ENCODE peak calls at places on chromosome 19, in four cellular contexts. One of them, this sample, is unnamed. For H3K4me1, the result is how much of the 10 kb centered on the place peaks cover.

GRCh38 chr19:8084152-8084551 is 31.6 kb downstream of the CCL25 start:
- DNase-seq in adrenal gland: no peak
- DNase-seq in thyroid gland: no peak
- DNase-seq in gastrocnemius medialis: no peak
- DNase-seq in this sample: no peak

GRCh38 chr19:41957838-41958366 is 1.2 kb downstream of the RABAC1 start:
- DNase-seq in adrenal gland: peak
- DNase-seq in thyroid gland: peak
- DNase-seq in gastrocnemius medialis: peak
- DNase-seq in this sample: peak

GRCh38 chr19:16197188-16197621 is 506 bp upstream of the AP1M1 start:
- DNase-seq in thyroid gland: no peak
- DNase-seq in adrenal gland: peak
- DNase-seq in gastrocnemius medialis: no peak
- DNase-seq in this sample: no peak

GRCh38 chr19:9075064-9075964 is 11.5 kb upstream of the OR1M1 start:
- DNase-seq in adrenal gland: peak
- DNase-seq in thyroid gland: peak
- DNase-seq in gastrocnemius medialis: no peak
- DNase-seq in this sample: peak

GRCh38 chr19:15330801-15331418 is 1.4 kb downstream of the BRD4 start:
- DNase-seq in gastrocnemius medialis: no peak
- DNase-seq in thyroid gland: peak
- DNase-seq in adrenal gland: peak
- DNase-seq in this sample: no peak

GRCh38 chr19:42352216-42352892 is 26.9 kb downstream of the MEGF8 start:
- DNase-seq in gastrocnemius medialis: no peak
- DNase-seq in adrenal gland: no peak
- DNase-seq in thyroid gland: no peak
- DNase-seq in this sample: no peak

GRCh38 chr19:14409157-14410053 is 9.7 kb downstream of the DDX39A start:
- DNase-seq in gastrocnemius medialis: no peak
- DNase-seq in adrenal gland: no peak
- DNase-seq in thyroid gland: no peak
- DNase-seq in this sample: no peak

GRCh38 chr19:33273881-33274662 is 28.3 kb downstream of the CEBPA start:
- DNase-seq in adrenal gland: peak
- DNase-seq in thyroid gland: no peak
- DNase-seq in gastrocnemius medialis: no peak
- DNase-seq in this sample: no peak

GRCh38 chr19:679418-680286 is 3.5 kb downstream of the FSTL3 start:
- DNase-seq in gastrocnemius medialis: no peak
- DNase-seq in thyroid gland: peak
- DNase-seq in adrenal gland: peak
- DNase-seq in this sample: peak

GRCh38 chr19:41696402-41697197 is 8.5 kb upstream of the CEACAM7 start:
- DNase-seq in thyroid gland: no peak
- DNase-seq in adrenal gland: no peak
- DNase-seq in gastrocnemius medialis: no peak
- DNase-seq in this sample: no peak

GRCh38 chr19:50703915-50704548 is 15.6 kb downstream of the SHANK1 start:
- DNase-seq in thyroid gland: no peak
- DNase-seq in gastrocnemius medialis: no peak
- DNase-seq in adrenal gland: no peak
- DNase-seq in this sample: no peak

GRCh38 chr19:8085606-8086464 is 33.3 kb downstream of the CCL25 start:
- DNase-seq in adrenal gland: no peak
- DNase-seq in gastrocnemius medialis: no peak
- DNase-seq in thyroid gland: no peak
- DNase-seq in this sample: no peak

GRCh38 chr19:41373993-41374392 is 2.3 kb upstream of the TMEM91 start:
- DNase-seq in gastrocnemius medialis: no peak
- DNase-seq in adrenal gland: peak
- DNase-seq in thyroid gland: peak
- DNase-seq in this sample: peak

GRCh38 chr19:29851769-29852521 is 40.2 kb downstream of the CCNE1 start:
- DNase-seq in thyroid gland: no peak
- DNase-seq in adrenal gland: no peak
- DNase-seq in gastrocnemius medialis: no peak
- DNase-seq in this sample: no peak

GRCh38 chr19:343941-344624 is 513 bp downstream of the MIER2 start:
- DNase-seq in thyroid gland: no peak
- DNase-seq in gastrocnemius medialis: no peak
- DNase-seq in adrenal gland: no peak
- DNase-seq in this sample: no peak

GRCh38 chr19:46551175-46551574 is 50.0 kb upstream of the CALM3 start:
- DNase-seq in gastrocnemius medialis: no peak
- DNase-seq in adrenal gland: no peak
- DNase-seq in thyroid gland: no peak
- DNase-seq in this sample: no peak

GRCh38 chr19:40754611-40755247 is 3.7 kb downstream of the SNRPA start:
- DNase-seq in gastrocnemius medialis: no peak
- DNase-seq in thyroid gland: no peak
- DNase-seq in adrenal gland: peak
- DNase-seq in this sample: peak

GRCh38 chr19:5038631-5039271 is 69.8 kb downstream of the KDM4B start:
- DNase-seq in thyroid gland: no peak
- DNase-seq in adrenal gland: no peak
- DNase-seq in gastrocnemius medialis: no peak
- DNase-seq in this sample: no peak

GRCh38 chr19:47240996-47241918 is 10.3 kb upstream of the BBC3 start:
- DNase-seq in thyroid gland: peak
- DNase-seq in gastrocnemius medialis: no peak
- DNase-seq in adrenal gland: peak
- DNase-seq in this sample: peak

GRCh38 chr19:46366620-46367277 is 19.9 kb downstream of the PPP5C start:
- DNase-seq in adrenal gland: peak
- DNase-seq in gastrocnemius medialis: no peak
- DNase-seq in thyroid gland: no peak
- DNase-seq in this sample: no peak

GRCh38 chr19:51402117-51402516 is 11.7 kb upstream of the C19orf84 start:
- DNase-seq in thyroid gland: no peak
- DNase-seq in gastrocnemius medialis: no peak
- DNase-seq in adrenal gland: no peak
- DNase-seq in this sample: no peak

GRCh38 chr19:5624154-5624663 is 1.3 kb downstream of the SAFB start:
- DNase-seq in thyroid gland: peak
- DNase-seq in adrenal gland: peak
- DNase-seq in gastrocnemius medialis: no peak
- DNase-seq in this sample: peak

GRCh38 chr19:5303208-5303607 is 37.4 kb downstream of the PTPRS start:
- DNase-seq in thyroid gland: no peak
- DNase-seq in gastrocnemius medialis: no peak
- DNase-seq in adrenal gland: no peak
- DNase-seq in this sample: no peak

GRCh38 chr19:50500060-50500752 is 10.8 kb downstream of the JOSD2 start:
- DNase-seq in gastrocnemius medialis: peak
- DNase-seq in adrenal gland: no peak
- DNase-seq in thyroid gland: no peak
- DNase-seq in this sample: no peak

GRCh38 chr19:41430907-41431306 is 3.7 kb upstream of the B3GNT8 start:
- DNase-seq in thyroid gland: no peak
- DNase-seq in gastrocnemius medialis: no peak
- DNase-seq in adrenal gland: no peak
- DNase-seq in this sample: no peak

GRCh38 chr19:23547816-23548430 is 139.1 kb downstream of the ZNF675 start:
- DNase-seq in gastrocnemius medialis: no peak
- DNase-seq in thyroid gland: no peak
- DNase-seq in adrenal gland: no peak
- DNase-seq in this sample: no peak

GRCh38 chr19:33654840-33655508 is 33.2 kb downstream of the CHST8 start:
- DNase-seq in adrenal gland: no peak
- DNase-seq in thyroid gland: no peak
- DNase-seq in gastrocnemius medialis: no peak
- DNase-seq in this sample: no peak

GRCh38 chr19:14473915-14474578 is 1.1 kb downstream of the PTGER1 start:
- DNase-seq in gastrocnemius medialis: no peak
- DNase-seq in adrenal gland: no peak
- DNase-seq in thyroid gland: peak
- DNase-seq in this sample: no peak

GRCh38 chr19:42334697-42335373 is 9.4 kb downstream of the MEGF8 start:
- DNase-seq in thyroid gland: no peak
- DNase-seq in gastrocnemius medialis: no peak
- DNase-seq in adrenal gland: no peak
- DNase-seq in this sample: no peak

GRCh38 chr19:30158893-30159245 is 213.3 kb upstream of the ZNF536 start:
- DNase-seq in thyroid gland: no peak
- DNase-seq in adrenal gland: no peak
- DNase-seq in gastrocnemius medialis: no peak
- DNase-seq in this sample: no peak

GRCh38 chr19:3760871-3761361 is 576 bp downstream of the APBA3 start:
- DNase-seq in gastrocnemius medialis: no peak
- DNase-seq in adrenal gland: no peak
- DNase-seq in thyroid gland: no peak
- DNase-seq in this sample: no peak

GRCh38 chr19:43675269-43675879 is 5.4 kb upstream of the PLAUR start:
- DNase-seq in adrenal gland: no peak
- DNase-seq in thyroid gland: no peak
- DNase-seq in gastrocnemius medialis: no peak
- DNase-seq in this sample: peak

GRCh38 chr19:3683405-3683865 is 16.8 kb downstream of the PIP5K1C start:
- DNase-seq in thyroid gland: peak
- DNase-seq in gastrocnemius medialis: no peak
- DNase-seq in adrenal gland: no peak
- DNase-seq in this sample: no peak

GRCh38 chr19:54462072-54462712 is 1.4 kb downstream of the LENG9 start:
- DNase-seq in gastrocnemius medialis: no peak
- DNase-seq in adrenal gland: peak
- DNase-seq in thyroid gland: no peak
- DNase-seq in this sample: peak

GRCh38 chr19:49921871-49922755 is 6.9 kb upstream of the ATF5 start:
- DNase-seq in thyroid gland: no peak
- DNase-seq in gastrocnemius medialis: no peak
- DNase-seq in adrenal gland: peak
- DNase-seq in this sample: no peak

GRCh38 chr19:30034321-30034720 is 92.3 kb downstream of the URI1 start:
- DNase-seq in adrenal gland: no peak
- DNase-seq in thyroid gland: no peak
- DNase-seq in gastrocnemius medialis: no peak
- DNase-seq in this sample: no peak

GRCh38 chr19:46766569-46767317 is 20.5 kb upstream of the STRN4 start:
- DNase-seq in adrenal gland: no peak
- DNase-seq in gastrocnemius medialis: no peak
- DNase-seq in thyroid gland: peak
- DNase-seq in this sample: no peak

GRCh38 chr19:15238639-15239155 is 6.4 kb upstream of the EPHX3 start:
- DNase-seq in adrenal gland: no peak
- DNase-seq in thyroid gland: no peak
- DNase-seq in gastrocnemius medialis: no peak
- DNase-seq in this sample: no peak

GRCh38 chr19:53136432-53136831 is 3.7 kb upstream of the ZNF415 start:
- DNase-seq in adrenal gland: no peak
- DNase-seq in thyroid gland: no peak
- DNase-seq in gastrocnemius medialis: no peak
- DNase-seq in this sample: no peak
- H3K27ac ChIP-seq in adrenal gland: no peak
- H3K27ac ChIP-seq in thyroid gland: no peak
- H3K27ac ChIP-seq in gastrocnemius medialis: no peak
- H3K27ac ChIP-seq in this sample: no peak

GRCh38 chr19:18098891-18099622 is 1.5 kb downstream of the MAST3 start:
- DNase-seq in adrenal gland: peak
- DNase-seq in gastrocnemius medialis: no peak
- DNase-seq in thyroid gland: peak
- DNase-seq in this sample: no peak
- TF ChIP-seq POLR2A in adrenal gland: no peak
- TF ChIP-seq POLR2A in gastrocnemius medialis: no peak
- TF ChIP-seq POLR2A in thyroid gland: no peak
- TF ChIP-seq POLR2A in this sample: no peak

GRCh38 chr19:35006342-35006998 is 6.3 kb downstream of the GRAMD1A start:
- DNase-seq in thyroid gland: no peak
- DNase-seq in adrenal gland: peak
- DNase-seq in gastrocnemius medialis: no peak
- DNase-seq in this sample: peak
- H3K4me1 ChIP-seq in thyroid gland: half or more
- H3K4me1 ChIP-seq in adrenal gland: half or more
- H3K4me1 ChIP-seq in gastrocnemius medialis: under half
- H3K4me1 ChIP-seq in this sample: half or more

DNA sequence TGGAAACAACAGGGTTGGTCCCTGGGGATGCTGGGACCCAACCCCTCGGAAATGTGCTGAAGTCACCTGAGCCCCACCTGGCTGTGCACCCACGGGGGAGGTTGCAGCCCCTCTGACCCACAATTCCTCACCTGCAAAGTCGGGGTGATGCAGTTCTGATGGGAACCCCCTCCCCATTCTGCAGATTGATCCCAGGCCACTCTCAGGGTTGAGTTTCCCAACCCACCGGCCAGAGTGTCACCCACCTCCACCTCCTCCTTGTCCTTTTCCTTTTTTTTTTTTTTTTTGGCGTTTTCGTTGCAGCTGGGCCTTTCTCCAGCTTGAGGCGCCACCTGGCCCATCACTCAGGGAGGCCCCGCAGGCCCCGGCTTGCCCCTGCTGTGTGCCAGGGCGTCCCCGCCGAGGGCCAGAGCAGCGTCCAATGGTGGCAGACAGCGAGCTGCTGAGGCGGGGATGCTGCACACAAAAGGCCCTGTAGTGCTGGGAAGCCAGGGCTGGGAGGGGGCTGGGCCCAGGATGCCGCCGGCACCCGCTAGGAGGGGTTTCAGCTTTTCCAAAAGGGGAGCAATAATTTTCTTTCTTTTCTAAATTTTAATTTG is 4.6 kb downstream of the PIK3R2 start:
- DNase-seq in gastrocnemius medialis: no peak
- DNase-seq in thyroid gland: peak
- DNase-seq in adrenal gland: peak
- DNase-seq in this sample: peak
- H3K27ac ChIP-seq in gastrocnemius medialis: peak
- H3K27ac ChIP-seq in thyroid gland: peak
- H3K27ac ChIP-seq in adrenal gland: peak
- H3K27ac ChIP-seq in this sample: peak

GRCh38 chr19:6803036-6803404 is 30.5 kb downstream of the VAV1 start:
- DNase-seq in thyroid gland: no peak
- DNase-seq in gastrocnemius medialis: no peak
- DNase-seq in adrenal gland: no peak
- DNase-seq in this sample: peak
- TF ChIP-seq POLR2A in thyroid gland: no peak
- TF ChIP-seq POLR2A in gastrocnemius medialis: no peak
- TF ChIP-seq POLR2A in adrenal gland: no peak
- TF ChIP-seq POLR2A in this sample: no peak